ENCODE peak calls at places on chromosomes 7 and 10, in ten cellular contexts. J is IMR-90, E is iPS-NIHi11, T is GM04504, K is neuronal stem cell, B is AML-193, R is ELR, S is H9, F is colonic mucosa, A is head of caudate nucleus. Q is an unnamed sample.

GRCh38 chr7:56287429-56288138 is 171.4 kb upstream of the NUPR2 start:
- DNase-seq in J (no peak), E (no peak), T (no peak), K (no peak), B (no peak), R (no peak), S (no peak), F (no peak), A (peak; percentile 7), Q (peak; percentile 51)

GRCh38 chr10:24196426-24197039 is 12.4 kb upstream of the KIAA1217 start:
- DNase-seq in J (peak; percentile 59), E (peak; percentile 84), T (peak; percentile 33), K (peak; percentile 80), B (peak; percentile 49), R (peak; percentile 76), S (peak; percentile 82), F (peak; percentile 88), A (peak; percentile 91), Q (no peak)

GRCh38 chr7:12386237-12386839 is 17.3 kb downstream of the VWDE start:
- DNase-seq in J (no peak), E (no peak), T (no peak), K (no peak), B (no peak), R (no peak), S (no peak), F (no peak), A (no peak), Q (no peak)

GRCh38 chr7:68246189-68246633 is 1249.6 kb downstream of the TYW1 start:
- DNase-seq in J (no peak), E (peak; percentile 44), T (no peak), K (peak; percentile 0), B (no peak), R (no peak), S (peak; percentile 94), F (no peak), A (peak; percentile 57), Q (no peak)

GRCh38 chr10:1199897-1200721 is 143.9 kb downstream of the WDR37 start:
- DNase-seq in J (no peak), E (no peak), T (no peak), K (no peak), B (no peak), R (no peak), S (peak; percentile 35), F (peak; percentile 13), A (peak; percentile 42), Q (no peak)

GRCh38 chr7:45407730-45408406 is 166.3 kb upstream of the ADCY1 start:
- DNase-seq in J (no peak), E (peak; percentile 77), T (no peak), K (no peak), B (no peak), R (peak; percentile 3), S (peak; percentile 80), F (no peak), A (no peak), Q (peak; percentile 7)

GRCh38 chr7:148299877-148300276 is 290.7 kb upstream of the C7orf33 start:
- DNase-seq in J (no peak), E (peak; percentile 12), T (no peak), K (no peak), B (no peak), R (no peak), S (no peak), F (no peak), A (no peak), Q (no peak)

GRCh38 chr7:14322724-14323123 is 333.3 kb upstream of the ETV1 start:
- DNase-seq in J (no peak), E (no peak), T (no peak), K (no peak), B (no peak), R (no peak), S (no peak), F (no peak), A (no peak), Q (no peak)

GRCh38 chr7:123115331-123115730 is 84.4 kb downstream of the SLC13A1 start:
- DNase-seq in J (no peak), E (no peak), T (no peak), K (no peak), B (no peak), R (no peak), S (no peak), F (no peak), A (no peak), Q (no peak)

GRCh38 chr10:110069502-110069982 is 61.8 kb downstream of the ADD3 start:
- DNase-seq in J (no peak), E (no peak), T (no peak), K (no peak), B (no peak), R (no peak), S (no peak), F (no peak), A (no peak), Q (no peak)

GRCh38 chr10:30805061-30805460 is 175.5 kb upstream of the LYZL2 start:
- DNase-seq in J (no peak), E (no peak), T (no peak), K (no peak), B (no peak), R (no peak), S (no peak), F (no peak), A (no peak), Q (no peak)

GRCh38 chr10:34112431-34112830 is 702.7 kb downstream of the PARD3 start:
- DNase-seq in J (peak; percentile 22), E (no peak), T (peak; percentile 44), K (no peak), B (no peak), R (no peak), S (no peak), F (no peak), A (no peak), Q (no peak)

GRCh38 chr7:157738064-157738460 is 401.3 kb downstream of the DNAJB6 start:
- DNase-seq in J (no peak), E (no peak), T (no peak), K (peak; percentile 66), B (no peak), R (no peak), S (peak; percentile 56), F (no peak), A (no peak), Q (no peak)

GRCh38 chr10:62856021-62856420 is 39.9 kb upstream of the EGR2 start:
- DNase-seq in J (no peak), E (no peak), T (no peak), K (no peak), B (no peak), R (no peak), S (no peak), F (no peak), A (no peak), Q (no peak)

GRCh38 chr10:31864834-31865518 is 63.7 kb downstream of the ARHGAP12 start:
- DNase-seq in J (peak; percentile 54), E (peak; percentile 42), T (no peak), K (no peak), B (no peak), R (peak; percentile 75), S (no peak), F (no peak), A (no peak), Q (no peak)

GRCh38 chr7:131882321-131882720 is 325.9 kb upstream of the PODXL start:
- DNase-seq in J (no peak), E (no peak), T (no peak), K (no peak), B (no peak), R (no peak), S (no peak), F (no peak), A (no peak), Q (no peak)

GRCh38 chr7:44385384-44386138 is 60.2 kb upstream of the CAMK2B start:
- DNase-seq in J (no peak), E (no peak), T (no peak), K (no peak), B (no peak), R (no peak), S (peak; percentile 10), F (peak; percentile 12), A (peak; percentile 58), Q (no peak)

GRCh38 chr10:29740981-29741545 is 106.3 kb upstream of the SVIL start:
- DNase-seq in J (no peak), E (no peak), T (no peak), K (no peak), B (no peak), R (no peak), S (no peak), F (no peak), A (no peak), Q (no peak)

GRCh38 chr10:56871160-56871668 is 510.2 kb upstream of the ZWINT start:
- DNase-seq in J (no peak), E (no peak), T (no peak), K (no peak), B (no peak), R (no peak), S (no peak), F (no peak), A (no peak), Q (no peak)

GRCh38 chr10:116831790-116832189 is 17.5 kb upstream of the ENO4 start:
- DNase-seq in J (no peak), E (no peak), T (no peak), K (no peak), B (no peak), R (no peak), S (no peak), F (no peak), A (no peak), Q (no peak)

Q was measured in anterior cingulate cortex.